ENCODE peak calls at places on chromosomes 12 and 14, in seven cellular contexts. U is testis; J is aorta; R is tibial nerve; N is breast epithelium; L is thoracic aorta; Y is CD4-positive, CD25-positive, alpha-beta regulatory T cell. Z is an unnamed sample.

GRCh38 chr14:23153891-23154796 is 29.3 kb downstream of the SLC7A8 start:
- DNase-seq in J (peak; percentile 96), R (peak; percentile 92), Y (no peak), U (peak; percentile 98), L (peak; percentile 78), N (peak; percentile 90), Z (peak; percentile 99)

GRCh38 chr14:97978336-97978735 is 1181.2 kb downstream of the VRK1 start:
- DNase-seq in L (peak; percentile 38), J (peak; percentile 92), R (peak; percentile 46), Y (peak; percentile 52), U (peak; percentile 89), N (peak; percentile 67), Z (peak; percentile 88)

GRCh38 chr12:113184900-113185179 is 438 bp downstream of the DDX54 start:
- DNase-seq in L (peak; percentile 47), N (peak; percentile 81), Y (peak; percentile 83), J (peak; percentile 95), U (peak; percentile 95), R (peak; percentile 77), Z (peak; percentile 89)

GRCh38 chr12:101719566-101719965 is 19.7 kb downstream of the SYCP3 start:
- DNase-seq in U (no peak), Y (no peak), N (no peak), L (no peak), J (no peak), R (no peak), Z (no peak)

GRCh38 chr12:88952543-88952942 is 372.3 kb upstream of the KITLG start:
- DNase-seq in J (no peak), R (no peak), L (no peak), U (no peak), N (no peak), Y (no peak), Z (no peak)

GRCh38 chr14:98999345-98999744 is 272.7 kb downstream of the BCL11B start:
- DNase-seq in J (no peak), U (no peak), R (no peak), L (no peak), Y (no peak), N (no peak), Z (no peak)

GRCh38 chr12:81209001-81209400 is 131.1 kb downstream of the ACSS3 start:
- DNase-seq in N (no peak), R (no peak), U (no peak), L (no peak), Y (no peak), J (no peak), Z (no peak)

GRCh38 chr12:14138495-14138894 is 157.1 kb upstream of the GRIN2B start:
- DNase-seq in U (no peak), R (no peak), Y (no peak), N (no peak), J (no peak), L (no peak), Z (no peak)

GRCh38 chr14:29227631-29228030 is 461.0 kb downstream of the FOXG1 start:
- DNase-seq in J (no peak), L (no peak), Y (no peak), R (no peak), N (no peak), U (no peak), Z (no peak)

GRCh38 chr12:62210422-62210821 is 49.8 kb upstream of the USP15 start:
- DNase-seq in N (no peak), J (peak; percentile 61), L (no peak), R (no peak), Y (peak; percentile 17), U (peak; percentile 65), Z (peak; percentile 62)

GRCh38 chr12:68530299-68530698 is 80.4 kb upstream of the RAP1B start:
- DNase-seq in N (no peak), J (no peak), U (no peak), L (no peak), Y (no peak), R (no peak), Z (no peak)

GRCh38 chr12:68529466-68529865 is 81.2 kb upstream of the RAP1B start:
- DNase-seq in R (no peak), L (no peak), N (no peak), J (no peak), U (no peak), Y (no peak), Z (no peak)

GRCh38 chr12:68529869-68530268 is 80.8 kb upstream of the RAP1B start:
- DNase-seq in N (no peak), J (no peak), Y (no peak), U (no peak), R (no peak), L (no peak), Z (no peak)

GRCh38 chr12:68532204-68532886 is 78.4 kb upstream of the RAP1B start:
- DNase-seq in J (no peak), L (no peak), Y (no peak), R (no peak), N (no peak), U (no peak), Z (no peak)

GRCh38 chr12:68530965-68531364 is 79.7 kb upstream of the RAP1B start:
- DNase-seq in Y (no peak), L (peak; percentile 4), U (no peak), R (no peak), J (no peak), N (no peak), Z (peak; percentile 71)
- H3K4me3 ChIP-seq in Y (no peak overlapping the region), L (no peak overlapping the region), U (no peak overlapping the region), R (no peak overlapping the region), J (no peak overlapping the region), N (no peak overlapping the region), Z (no peak overlapping the region)

GRCh38 chr14:31042300-31042699 is 16.1 kb upstream of the STRN3 start:
- DNase-seq in U (no peak), R (no peak), N (no peak), J (no peak), L (no peak), Y (no peak), Z (no peak)
- H3K27ac ChIP-seq in U (no peak overlapping the region), R (no peak overlapping the region), N (no peak overlapping the region), J (no peak overlapping the region), L (no peak overlapping the region), Y (no peak overlapping the region), Z (no peak overlapping the region)

GRCh38 chr14:51921026-51921425 is 60.6 kb downstream of the GNG2 start:
- DNase-seq in R (no peak), N (no peak), L (no peak), Y (no peak), U (no peak), J (no peak), Z (no peak)
- H3K4me3 ChIP-seq in R (no peak overlapping the region), N (no peak overlapping the region), L (no peak overlapping the region), Y (no peak overlapping the region), U (no peak overlapping the region), J (no peak overlapping the region), Z (no peak overlapping the region)

DNA sequence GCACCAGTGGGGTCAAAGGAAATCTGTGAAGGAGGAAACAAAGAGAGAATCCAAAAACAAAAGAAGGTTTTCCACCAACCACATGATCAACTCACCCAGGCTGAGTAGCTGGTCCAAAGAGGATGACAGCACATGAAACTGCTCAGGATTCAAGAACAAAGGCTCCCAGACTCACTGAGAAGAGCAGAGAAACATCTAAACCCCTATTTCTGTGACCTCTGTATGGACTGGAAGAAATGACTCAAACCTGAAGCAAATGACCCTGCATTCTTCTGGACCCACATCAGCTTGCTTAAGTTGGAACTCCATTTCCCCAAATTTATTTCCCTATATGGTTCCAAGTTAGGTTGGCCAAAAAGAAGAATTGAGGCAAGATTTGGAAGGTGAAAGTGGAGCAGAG is 26.3 kb downstream of the TC2N start:
- DNase-seq in L (no peak), Y (no peak), N (no peak), J (no peak), R (no peak), U (no peak), Z (no peak)
- H3K27ac ChIP-seq in L (peak overlapping the region; percentile 86), Y (no peak overlapping the region), N (no peak overlapping the region), J (peak overlapping the region; percentile 81), R (no peak overlapping the region), U (no peak overlapping the region), Z (peak overlapping the region; percentile 60)

GRCh38 chr12:128853321-128854197 is at the start of gene GLT1D1:
- DNase-seq in L (no peak), U (no peak), J (no peak), Y (no peak), R (no peak), N (no peak), Z (no peak)
- H3K4me3 ChIP-seq in L (peak within 1 kb of the TSS; percentile 60), U (peak within 1 kb of the TSS; percentile 53), J (no peak within 1 kb of the TSS), Y (no peak within 1 kb of the TSS), R (no peak within 1 kb of the TSS), N (peak within 1 kb of the TSS; percentile 2), Z (no peak within 1 kb of the TSS)

DNA sequence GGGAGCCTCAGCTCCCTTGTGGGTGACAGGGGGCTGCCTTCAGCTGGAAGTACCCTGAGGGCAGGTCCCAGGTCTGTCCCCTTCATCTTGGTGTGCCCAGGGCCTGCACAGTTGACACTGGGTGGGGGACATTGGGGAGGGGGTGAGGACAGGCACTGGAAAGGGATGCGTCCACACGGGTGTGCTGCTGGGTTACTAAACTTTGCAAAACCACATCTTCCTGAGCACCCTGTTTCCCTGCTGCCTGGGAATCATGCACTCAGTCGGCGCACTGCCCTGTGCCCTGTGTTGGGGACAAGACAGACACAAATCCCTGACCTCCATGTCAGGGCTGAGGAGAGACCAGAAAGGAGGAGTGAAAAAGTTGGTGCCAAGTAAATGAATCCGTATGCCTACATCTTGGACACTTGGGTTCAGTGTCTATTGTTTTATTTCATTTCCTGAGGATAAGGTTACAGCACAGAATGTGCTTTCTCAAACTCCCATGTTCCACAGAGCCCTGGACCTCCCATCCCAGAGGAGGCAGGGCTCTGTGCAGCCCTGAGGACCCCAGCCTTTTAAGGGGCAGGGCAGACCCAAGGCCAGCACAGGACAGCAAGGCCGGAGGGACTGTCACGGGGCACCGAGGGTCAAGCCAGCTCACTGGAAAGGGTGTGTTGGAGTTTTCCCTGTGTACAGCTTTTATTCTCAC is 2.9 kb upstream of the SLC25A29 start:
- DNase-seq in U (no peak), N (no peak), R (no peak), J (no peak), L (no peak), Y (no peak), Z (no peak)
- H3K27ac ChIP-seq in U (no peak overlapping the region), N (no peak overlapping the region), R (peak overlapping the region; percentile 97), J (no peak overlapping the region), L (no peak overlapping the region), Y (no peak overlapping the region), Z (no peak overlapping the region)

DNA sequence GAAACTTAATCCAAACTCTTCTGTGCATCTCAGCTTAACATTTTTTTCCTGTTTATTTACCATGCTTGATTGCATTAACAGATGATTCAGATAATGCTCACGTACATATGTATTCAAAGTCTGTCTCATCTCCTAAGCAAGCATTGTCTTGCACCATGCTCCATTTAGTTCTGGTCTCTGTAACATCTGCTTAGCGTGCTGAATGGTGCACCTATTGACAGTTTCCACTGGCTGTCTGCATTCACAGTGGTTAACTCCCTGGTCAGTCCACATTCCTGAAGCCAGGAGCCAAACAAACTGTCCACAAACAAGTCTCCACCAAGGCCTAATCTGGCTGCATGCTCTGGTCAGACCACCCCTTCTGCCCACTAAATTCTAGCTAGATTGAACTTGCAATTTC is 83.9 kb downstream of the KNTC1 start:
- DNase-seq in N (no peak), J (no peak), U (no peak), L (no peak), R (no peak), Y (no peak), Z (no peak)
- H3K4me3 ChIP-seq in N (no peak overlapping the region), J (no peak overlapping the region), U (no peak overlapping the region), L (no peak overlapping the region), R (no peak overlapping the region), Y (no peak overlapping the region), Z (no peak overlapping the region)

DNA sequence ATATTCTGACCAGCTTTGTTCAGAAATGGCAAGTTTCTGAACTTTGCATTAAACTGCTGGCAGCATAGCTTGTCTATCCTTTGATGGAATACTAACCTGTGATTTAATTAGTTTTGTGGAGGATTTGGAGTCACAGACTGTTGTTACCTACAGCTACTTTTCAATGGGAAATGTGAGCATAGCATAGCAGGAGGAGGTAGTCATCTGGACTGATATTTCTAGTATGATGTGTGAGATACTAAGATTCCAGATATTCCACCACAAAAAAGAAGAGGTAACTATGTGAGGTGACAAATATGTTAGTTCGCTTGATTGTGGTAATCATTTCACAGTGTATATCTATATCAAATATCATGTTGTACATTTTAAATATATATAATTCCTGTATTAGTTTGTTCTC is 833.0 kb downstream of the SLC6A15 start:
- DNase-seq in L (no peak), R (no peak), N (no peak), Y (no peak), U (no peak), J (no peak), Z (no peak)
- H3K27ac ChIP-seq in L (no peak overlapping the region), R (no peak overlapping the region), N (no peak overlapping the region), Y (no peak overlapping the region), U (no peak overlapping the region), J (no peak overlapping the region), Z (no peak overlapping the region)

Z was measured in tibial artery.